ENCODE peak calls at places on chromosomes 16 and 17, in five cellular contexts. S, G, H, M and T are unnamed samples. For H3K4me1, the result is how much of the 10 kb centered on the place peaks cover.

GRCh38 chr17:62628845-62629555 is 1.5 kb downstream of the MRC2 start:
- DNase-seq in S (peak), H (peak), G (no peak), M (no peak), T (no peak)

GRCh38 chr17:40551874-40552768 is 13.2 kb downstream of the CCR7 start:
- DNase-seq in S (peak), H (no peak), M (peak), G (no peak), T (no peak)

GRCh38 chr16:5918553-5919127 is 821.0 kb upstream of the EEF2KMT start:
- DNase-seq in M (no peak), S (no peak), G (no peak), H (peak), T (no peak)

GRCh38 chr16:79601978-79602609 is 1.6 kb upstream of the MAF start:
- DNase-seq in H (peak), G (peak), S (peak), M (peak), T (peak)

GRCh38 chr17:65984299-65984698 is 207.6 kb downstream of the CEP112 start:
- DNase-seq in S (peak), H (no peak), G (no peak), M (no peak), T (no peak)

GRCh38 chr16:85569615-85570212 is 43.4 kb upstream of the GSE1 start:
- DNase-seq in H (peak), S (peak), G (peak), M (peak), T (no peak)

GRCh38 chr17:12592941-12593340 is 72.7 kb upstream of the MYOCD start:
- DNase-seq in G (no peak), H (no peak), M (no peak), S (peak), T (no peak)

GRCh38 chr16:87628246-87628923 is 26.1 kb downstream of the JPH3 start:
- DNase-seq in G (no peak), M (no peak), H (no peak), S (no peak), T (no peak)

GRCh38 chr16:72927199-72928088 is 120.5 kb downstream of the ZFHX3 start:
- DNase-seq in S (peak), H (no peak), M (no peak), G (peak), T (no peak)

GRCh38 chr17:38879878-38880727 is 10.2 kb downstream of the LASP1 start:
- DNase-seq in G (no peak), S (peak), H (peak), M (peak), T (no peak)

GRCh38 chr16:27899736-27900135 is 163.8 kb downstream of the GSG1L start:
- DNase-seq in M (no peak), H (no peak), G (no peak), S (no peak), T (no peak)

GRCh38 chr16:85243312-85243711 is 131.0 kb upstream of the CIBAR2 start:
- DNase-seq in S (no peak), M (no peak), H (no peak), G (no peak), T (no peak)

GRCh38 chr17:64385187-64386083 is 5.2 kb downstream of the PECAM1 start:
- DNase-seq in M (no peak), S (peak), G (peak), H (peak), T (peak)

GRCh38 chr16:74987027-74987681 is 2.2 kb upstream of the WDR59 start:
- DNase-seq in M (no peak), H (no peak), S (no peak), G (no peak), T (no peak)

GRCh38 chr17:55279203-55279602 is 14.4 kb downstream of the HLF start:
- DNase-seq in M (no peak), S (no peak), G (no peak), H (no peak), T (no peak)

GRCh38 chr16:3481696-3482658 is 13.3 kb downstream of the C16orf90 start:
- DNase-seq in H (no peak), M (no peak), S (no peak), G (no peak), T (no peak)

GRCh38 chr16:29994613-29995329 is 646 bp downstream of the HIRIP3 start:
- DNase-seq in G (no peak), M (peak), S (no peak), H (peak), T (no peak)

GRCh38 chr17:51372345-51373004 is 112.1 kb downstream of the UTP18 start:
- DNase-seq in H (peak), M (no peak), S (peak), G (peak), T (no peak)

GRCh38 chr16:81505011-81505660 is 60.5 kb downstream of the CMIP start:
- DNase-seq in M (no peak), G (no peak), H (peak), S (no peak), T (no peak)

GRCh38 chr17:82876602-82877391 is 37.0 kb upstream of the ZNF750 start:
- DNase-seq in M (peak), H (peak), S (peak), G (peak), T (peak)

GRCh38 chr17:2027528-2028233 is 2.3 kb upstream of the DPH1 start:
- DNase-seq in H (no peak), M (no peak), G (no peak), S (no peak), T (no peak)
- H3K4me1 ChIP-seq in H (under half), M (half or more), G (under half), S (under half), T (half or more)

GRCh38 chr17:58401287-58401686 is 16.0 kb downstream of the RNF43 start:
- DNase-seq in M (no peak), G (no peak), S (no peak), H (no peak), T (no peak)
- H3K4me1 ChIP-seq in M (under half), G (under half), S (under half), H (under half), T (under half)

GRCh38 chr17:75873587-75874322 is 4.6 kb downstream of the TRIM47 start:
- DNase-seq in H (no peak), S (no peak), M (no peak), G (no peak), T (no peak)
- H3K4me1 ChIP-seq in H (under half), S (under half), M (half or more), G (under half), T (half or more)

GRCh38 chr17:42564815-42565522 is 1.9 kb upstream of the MLX start:
- DNase-seq in S (no peak), G (no peak), M (no peak), H (no peak), T (no peak)
- H3K4me1 ChIP-seq in S (under half), G (under half), M (half or more), H (under half), T (half or more)

DNA sequence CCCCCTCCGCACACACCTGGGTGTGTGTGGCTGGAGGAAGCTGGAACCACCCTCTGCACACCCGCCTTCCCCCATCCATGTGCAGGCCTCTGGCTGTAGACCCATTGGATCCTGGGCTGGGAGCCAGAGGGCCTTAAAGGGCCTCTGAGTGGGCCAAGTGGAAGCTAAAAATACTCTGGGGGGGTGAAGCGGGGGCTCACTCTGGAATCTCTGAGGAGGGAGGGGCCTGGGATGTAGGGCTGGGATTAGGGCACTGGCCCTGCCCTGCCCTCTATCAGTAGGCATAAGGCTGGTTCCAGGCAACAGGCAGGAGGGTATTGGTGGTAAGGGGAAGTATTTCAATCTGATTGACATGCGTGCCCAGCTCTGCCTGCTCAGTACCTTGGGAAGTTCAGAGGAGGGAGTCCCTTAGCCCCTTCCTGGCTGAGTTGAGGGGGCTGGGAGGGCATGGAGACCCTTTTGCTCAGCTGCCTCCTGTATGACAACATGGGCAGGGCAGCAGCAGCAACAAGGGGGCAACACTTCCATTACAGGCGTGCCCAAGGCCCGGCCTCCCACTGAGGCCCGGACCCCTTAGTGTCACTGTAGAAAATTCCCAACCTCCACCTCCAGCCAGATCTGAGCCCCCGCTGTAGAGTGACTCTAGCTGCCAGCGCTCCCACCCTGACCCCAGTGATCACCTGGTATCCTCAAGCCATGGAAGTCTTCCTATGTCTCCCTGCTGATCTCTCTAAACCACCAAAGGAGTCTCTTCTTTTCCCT is 5.2 kb downstream of the ITGA3 start:
- DNase-seq in G (peak), M (peak), H (no peak), S (peak), T (peak)
- H3K4me1 ChIP-seq in G (half or more), M (half or more), H (under half), S (half or more), T (half or more)